ENCODE peak calls at places on chromosome 13, in seven cellular contexts. J is cardiac muscle cell; N is H1; G is AG09309; D is CD8-positive, alpha-beta T cell; S is upper lobe of left lung; Q is HL-60. T is an unnamed sample.

GRCh38 chr13:40503966-40504591 is 162.4 kb downstream of the FOXO1 start:
- DNase-seq in J (peak; percentile 91), G (peak; percentile 64), D (no peak), S (no peak), Q (no peak), N (no peak), T (no peak)

GRCh38 chr13:35479223-35479536 is 2.7 kb upstream of the MAB21L1 start:
- DNase-seq in G (no peak), N (no peak), D (no peak), S (no peak), J (no peak), Q (no peak), T (no peak)

GRCh38 chr13:26075498-26075897 is 23.7 kb upstream of the SHISA2 start:
- DNase-seq in Q (no peak), D (no peak), J (no peak), S (no peak), N (no peak), G (no peak), T (no peak)

GRCh38 chr13:29537736-29538624 is 57.5 kb downstream of the SLC7A1 start:
- DNase-seq in N (no peak), Q (no peak), J (no peak), G (no peak), D (no peak), S (no peak), T (no peak)

GRCh38 chr13:85590231-85590931 is 208.8 kb downstream of the SLITRK6 start:
- DNase-seq in N (no peak), Q (no peak), S (no peak), G (no peak), D (no peak), J (no peak), T (no peak)

GRCh38 chr13:24016046-24016445 is 118.7 kb upstream of the C1QTNF9B start:
- DNase-seq in N (no peak), Q (no peak), G (no peak), D (no peak), J (no peak), S (no peak), T (no peak)

GRCh38 chr13:23871616-23872220 is 17.5 kb downstream of the MIPEP start:
- DNase-seq in Q (no peak), D (no peak), J (peak; percentile 55), S (no peak), G (no peak), N (no peak), T (no peak)

GRCh38 chr13:43942301-43942700 is 62.6 kb downstream of the LACC1 start:
- DNase-seq in S (no peak), N (no peak), Q (no peak), J (no peak), G (no peak), D (no peak), T (no peak)

GRCh38 chr13:41835871-41836270 is 125.0 kb downstream of the VWA8 start:
- DNase-seq in S (no peak), D (no peak), J (peak; percentile 23), G (no peak), Q (no peak), N (no peak), T (no peak)

GRCh38 chr13:66859078-66859477 is 371.1 kb downstream of the PCDH9 start:
- DNase-seq in Q (no peak), S (no peak), D (no peak), G (no peak), N (no peak), J (no peak), T (no peak)

GRCh38 chr13:94710881-94711560 is 1.3 kb downstream of the SOX21 start:
- DNase-seq in Q (peak; percentile 18), S (peak; percentile 85), J (no peak), N (peak; percentile 78), G (no peak), D (no peak), T (no peak)
- H3K4me3 ChIP-seq in Q (peak overlapping the region; percentile 22), S (peak overlapping the region; percentile 29), J (peak overlapping the region; percentile 22), N (peak overlapping the region; percentile 86), G (no peak overlapping the region), D (no peak overlapping the region), T (peak overlapping the region; percentile 56)

GRCh38 chr13:98411617-98412310 is 165.1 kb downstream of the STK24 start:
- DNase-seq in J (peak; percentile 7), D (no peak), N (no peak), Q (peak; percentile 30), S (no peak), G (no peak), T (no peak)
- H3K4me3 ChIP-seq in J (no peak overlapping the region), D (peak overlapping the region; percentile 39), N (no peak overlapping the region), Q (no peak overlapping the region), S (peak overlapping the region; percentile 2), G (no peak overlapping the region), T (peak overlapping the region; percentile 30)

GRCh38 chr13:32538621-32539246 is at the start of gene N4BP2L2:
- DNase-seq in J (peak; percentile 99), D (peak; percentile 93), Q (peak; percentile 99), G (peak; percentile 88), N (peak; percentile 85), S (no peak), T (peak; percentile 95)
- H3K4me3 ChIP-seq in J (peak within 1 kb of the TSS; percentile 62), D (peak within 1 kb of the TSS; percentile 91), Q (peak within 1 kb of the TSS; percentile 88), G (peak within 1 kb of the TSS; percentile 71), N (peak within 1 kb of the TSS; percentile 96), S (peak within 1 kb of the TSS; percentile 56), T (peak within 1 kb of the TSS; percentile 74)

DNA sequence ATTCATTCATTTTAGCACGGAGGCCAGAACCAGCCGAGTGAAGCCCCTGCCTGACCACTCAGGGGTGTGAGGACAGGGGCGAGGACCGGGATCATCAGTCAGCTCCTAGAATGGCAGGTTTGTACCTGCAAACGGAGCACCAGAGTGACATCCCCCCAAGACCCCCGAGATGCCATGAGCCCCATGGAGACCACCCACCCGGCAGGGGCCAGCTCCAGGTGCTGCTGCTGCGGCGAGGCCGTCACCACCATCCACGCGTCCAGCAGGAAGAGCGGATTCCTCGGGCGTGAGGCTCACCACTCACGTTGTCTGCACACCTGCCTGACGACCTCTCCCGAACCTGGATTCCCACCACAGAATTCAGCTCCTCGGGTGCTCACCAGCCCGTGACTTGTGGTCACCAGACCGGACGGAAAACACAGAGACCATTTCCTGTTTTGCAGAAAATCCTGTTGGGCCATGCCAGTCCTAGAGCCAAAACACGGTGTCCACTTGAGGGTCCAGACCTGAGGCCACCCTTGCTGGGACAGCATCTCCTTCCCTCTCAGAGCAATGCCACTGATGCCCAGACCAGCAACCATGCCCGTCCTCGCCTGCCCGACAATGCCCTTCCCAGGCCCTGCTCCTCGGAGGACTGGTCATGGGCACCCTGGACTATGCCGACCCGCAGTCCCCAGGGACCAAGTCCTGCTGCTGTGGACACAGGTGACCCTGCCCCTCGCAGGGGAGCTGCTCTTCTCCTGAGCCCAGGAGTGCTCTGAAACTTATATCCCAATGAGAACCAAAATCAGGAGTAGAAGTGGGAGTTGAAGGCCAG is 74.2 kb downstream of the RASA3 start:
- DNase-seq in S (peak; percentile 52), Q (no peak), N (no peak), J (no peak), G (no peak), D (peak; percentile 18), T (peak; percentile 58)
- H3K4me3 ChIP-seq in S (no peak overlapping the region), Q (no peak overlapping the region), N (no peak overlapping the region), J (no peak overlapping the region), G (no peak overlapping the region), D (no peak overlapping the region), T (no peak overlapping the region)

GRCh38 chr13:48403929-48404328 is 9.0 kb downstream of the LPAR6 start:
- DNase-seq in N (no peak), Q (no peak), G (no peak), J (no peak), D (no peak), S (no peak), T (no peak)
- H3K4me3 ChIP-seq in N (no peak overlapping the region), Q (no peak overlapping the region), G (no peak overlapping the region), J (no peak overlapping the region), D (no peak overlapping the region), S (no peak overlapping the region), T (no peak overlapping the region)

DNA sequence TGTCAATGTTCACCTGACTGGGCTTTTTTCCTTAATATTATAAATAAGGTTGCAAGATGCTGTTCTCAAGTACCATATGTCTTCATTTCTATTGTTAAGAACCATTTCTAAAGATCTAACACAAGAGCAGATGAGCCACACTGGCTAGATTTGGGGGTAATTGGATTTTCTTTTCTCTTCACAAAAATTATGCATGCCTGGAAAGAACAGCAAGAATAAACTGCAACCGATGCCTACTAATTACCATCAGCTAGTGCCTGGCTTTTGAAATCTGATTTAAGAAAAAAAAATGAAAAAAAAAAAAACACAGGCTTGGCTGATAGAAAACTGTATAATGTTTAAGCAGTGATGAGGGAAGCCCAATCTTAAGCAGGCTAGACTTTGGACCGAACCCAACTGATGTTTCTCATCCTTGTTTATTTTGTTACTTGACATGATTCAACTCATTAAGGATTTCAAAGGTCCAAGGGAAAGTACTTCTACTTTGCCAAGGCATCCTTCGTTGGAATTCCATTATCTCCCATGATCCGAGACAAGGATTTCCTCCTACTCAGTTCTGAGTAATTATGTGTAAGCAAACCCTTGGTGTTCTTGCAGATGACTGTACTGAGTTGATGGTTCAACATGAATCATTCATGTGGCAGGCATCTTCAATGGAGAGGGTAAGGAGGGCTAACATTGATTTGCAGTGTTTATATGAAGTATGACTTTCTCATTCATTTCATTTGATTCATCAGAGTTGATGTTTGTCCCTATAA is 300.5 kb downstream of the SPRY2 start:
- DNase-seq in S (no peak), G (peak; percentile 97), N (no peak), Q (no peak), J (peak; percentile 91), D (no peak), T (no peak)
- H3K4me3 ChIP-seq in S (no peak overlapping the region), G (no peak overlapping the region), N (no peak overlapping the region), Q (no peak overlapping the region), J (no peak overlapping the region), D (no peak overlapping the region), T (no peak overlapping the region)

GRCh38 chr13:91351123-91351522 is 3.6 kb downstream of the MIR17HG start:
- DNase-seq in Q (no peak), N (no peak), D (no peak), S (no peak), G (no peak), J (no peak), T (no peak)
- H3K4me3 ChIP-seq in Q (peak overlapping the region; percentile 60), N (no peak overlapping the region), D (no peak overlapping the region), S (no peak overlapping the region), G (no peak overlapping the region), J (peak overlapping the region; percentile 88), T (no peak overlapping the region)